ENCODE peak calls at places on chromosomes 3 and 15, in ten cellular contexts. C is IMR-90, N is heart left ventricle, M is heart right ventricle, O is ascending aorta, R is SJSA1, J is astrocyte, I is transverse colon, K is esophagus squamous epithelium, V is lower lobe of right lung. S is an unnamed sample.

GRCh38 chr3:139264375-139264774 is 79.4 kb upstream of the MRPS22 start:
- DNase-seq in C (no peak), N (no peak), M (no peak), O (no peak), R (no peak), J (no peak), I (no peak), K (no peak), V (no peak), S (no peak)

GRCh38 chr15:99306694-99307338 is 55.5 kb downstream of the LRRC28 start:
- DNase-seq in C (peak; percentile 8), N (peak; percentile 54), M (peak; percentile 17), O (no peak), R (peak; percentile 47), J (no peak), I (no peak), K (no peak), V (no peak), S (no peak)

GRCh38 chr3:17143893-17144664 is 259.3 kb downstream of the PLCL2 start:
- DNase-seq in C (no peak), N (no peak), M (no peak), O (peak; percentile 54), R (no peak), J (no peak), I (no peak), K (no peak), V (no peak), S (no peak)

GRCh38 chr3:180913582-180914404 is 1.3 kb downstream of the FXR1 start:
- DNase-seq in C (peak; percentile 58), N (no peak), M (no peak), O (no peak), R (no peak), J (peak; percentile 44), I (no peak), K (no peak), V (no peak), S (no peak)

GRCh38 chr3:79086514-79086913 is 681.3 kb downstream of the ROBO1 start:
- DNase-seq in C (peak; percentile 63), N (peak; percentile 21), M (no peak), O (no peak), R (peak; percentile 48), J (peak; percentile 25), I (peak; percentile 20), K (no peak), V (no peak), S (no peak)

GRCh38 chr3:50246517-50246954 is 10.5 kb downstream of the GNAI2 start:
- DNase-seq in C (peak; percentile 92), N (peak; percentile 84), M (peak; percentile 45), O (peak; percentile 83), R (peak; percentile 85), J (peak; percentile 96), I (peak; percentile 55), K (no peak), V (peak; percentile 74), S (peak; percentile 53)

GRCh38 chr15:54660356-54660755 is 536.4 kb downstream of the RSL24D1 start:
- DNase-seq in C (no peak), N (no peak), M (no peak), O (no peak), R (no peak), J (no peak), I (no peak), K (no peak), V (no peak), S (no peak)

GRCh38 chr15:100348578-100348977 is 6.8 kb upstream of the ADAMTS17 start:
- DNase-seq in C (no peak), N (no peak), M (no peak), O (no peak), R (no peak), J (no peak), I (no peak), K (no peak), V (no peak), S (no peak)

GRCh38 chr3:189276481-189277190 is 104.9 kb downstream of the TPRG1 start:
- DNase-seq in C (peak; percentile 28), N (no peak), M (no peak), O (no peak), R (no peak), J (peak; percentile 84), I (peak; percentile 9), K (no peak), V (no peak), S (no peak)

DNA sequence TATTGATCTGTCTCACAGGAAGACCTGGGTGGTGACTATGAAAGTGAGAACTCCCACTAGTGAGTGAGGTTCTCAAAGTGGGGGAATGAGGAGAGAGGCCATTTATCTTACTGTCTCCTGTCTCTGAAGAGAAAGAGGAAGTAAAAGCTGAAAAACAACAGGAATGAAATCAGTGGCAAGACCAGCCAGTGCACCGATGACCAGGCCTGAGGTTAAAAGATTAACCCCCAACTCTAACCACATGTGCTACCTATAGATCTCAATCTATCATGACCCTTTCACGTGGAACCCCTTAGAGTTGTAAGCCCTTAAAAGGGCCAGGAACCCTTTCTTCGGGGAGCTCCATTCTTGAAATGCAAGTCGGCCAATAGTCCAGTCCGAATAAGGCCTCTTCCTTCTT is 239.3 kb upstream of the CNTN6 start:
- DNase-seq in C (no peak), N (no peak), M (no peak), O (no peak), R (no peak), J (no peak), I (no peak), K (no peak), V (no peak), S (no peak)
- H3K9me3 ChIP-seq in C (peaks cover 27% of the 10 kb centered on the region), N (no peaks in the 10 kb centered on the region), M (no peaks in the 10 kb centered on the region), O (no peaks in the 10 kb centered on the region), R (no peaks in the 10 kb centered on the region), J (peaks cover 2% of the 10 kb centered on the region), I (no peaks in the 10 kb centered on the region), K (no peaks in the 10 kb centered on the region), V (no peaks in the 10 kb centered on the region), S (no peaks in the 10 kb centered on the region)

GRCh38 chr3:160754855-160755747 is 930 bp upstream of the PPM1L start:
- DNase-seq in C (peak; percentile 88), N (peak; percentile 95), M (peak; percentile 95), O (peak; percentile 96), R (peak; percentile 81), J (peak; percentile 85), I (peak; percentile 96), K (peak; percentile 73), V (peak; percentile 94), S (peak; percentile 77)
- H3K9me3 ChIP-seq in C (no peaks in the 10 kb centered on the region), N (no peaks in the 10 kb centered on the region), M (no peaks in the 10 kb centered on the region), O (no peaks in the 10 kb centered on the region), R (no peaks in the 10 kb centered on the region), J (no peaks in the 10 kb centered on the region), I (no peaks in the 10 kb centered on the region), K (no peaks in the 10 kb centered on the region), V (no peaks in the 10 kb centered on the region), S (no peaks in the 10 kb centered on the region)

GRCh38 chr15:27067175-27067574 is 96.2 kb downstream of the GABRG3 start:
- DNase-seq in C (no peak), N (no peak), M (no peak), O (no peak), R (no peak), J (no peak), I (no peak), K (no peak), V (no peak), S (no peak)

GRCh38 chr15:27059610-27060202 is 88.7 kb downstream of the GABRG3 start:
- DNase-seq in C (peak; percentile 11), N (no peak), M (no peak), O (no peak), R (no peak), J (peak; percentile 17), I (no peak), K (no peak), V (no peak), S (no peak)

GRCh38 chr15:27066446-27066845 is 95.5 kb downstream of the GABRG3 start:
- DNase-seq in C (no peak), N (no peak), M (no peak), O (no peak), R (no peak), J (no peak), I (no peak), K (no peak), V (no peak), S (no peak)

GRCh38 chr15:27061739-27062138 is 90.8 kb downstream of the GABRG3 start:
- DNase-seq in C (no peak), N (no peak), M (no peak), O (no peak), R (no peak), J (no peak), I (no peak), K (no peak), V (no peak), S (no peak)

DNA sequence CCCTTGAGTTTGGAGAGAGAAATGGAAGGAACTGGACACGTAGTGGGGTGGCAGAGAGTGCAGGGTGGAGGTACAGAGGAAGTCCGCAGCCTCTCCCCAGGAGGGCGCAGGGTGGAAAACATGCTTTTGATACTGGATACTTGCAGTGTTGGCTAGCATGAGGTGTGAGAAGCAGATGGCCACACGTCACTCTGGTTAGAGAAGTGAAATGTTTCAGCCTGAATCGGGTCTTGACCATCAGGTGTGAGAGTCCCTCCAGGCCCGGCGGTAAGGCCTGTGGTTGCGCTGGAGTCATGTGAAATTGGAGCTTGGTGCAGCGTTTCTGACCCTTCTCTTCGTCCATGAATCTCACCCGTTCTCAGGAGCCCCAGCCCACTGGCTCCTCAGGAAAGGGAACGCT is 93.1 kb downstream of the GABRG3 start:
- DNase-seq in C (no peak), N (no peak), M (no peak), O (no peak), R (no peak), J (no peak), I (no peak), K (no peak), V (no peak), S (no peak)
- H3K9me3 ChIP-seq in C (peaks cover 45% of the 10 kb centered on the region), N (peaks cover 18% of the 10 kb centered on the region), M (peaks cover 4% of the 10 kb centered on the region), O (peaks cover 11% of the 10 kb centered on the region), R (no peaks in the 10 kb centered on the region), J (peaks cover 15% of the 10 kb centered on the region), I (no peaks in the 10 kb centered on the region), K (peaks cover 8% of the 10 kb centered on the region), V (peaks cover 8% of the 10 kb centered on the region), S (no peaks in the 10 kb centered on the region)

GRCh38 chr3:44501971-44502370 is 24.5 kb upstream of the ZNF445 start:
- DNase-seq in C (peak; percentile 13), N (no peak), M (no peak), O (no peak), R (no peak), J (no peak), I (no peak), K (no peak), V (no peak), S (no peak)
- H3K9me3 ChIP-seq in C (peaks cover 42% of the 10 kb centered on the region), N (peaks cover 63% of the 10 kb centered on the region), M (peaks cover 8% of the 10 kb centered on the region), O (peaks cover 17% of the 10 kb centered on the region), R (peaks cover 16% of the 10 kb centered on the region), J (peaks cover 35% of the 10 kb centered on the region), I (peaks cover 55% of the 10 kb centered on the region), K (peaks cover 44% of the 10 kb centered on the region), V (peaks cover 43% of the 10 kb centered on the region), S (peaks cover 10% of the 10 kb centered on the region)